ENCODE peak calls at places on chromosomes 3 and 15, in six cellular contexts. A is fibroblast of pulmonary artery, H is sigmoid colon, Y is brain microvascular endothelial cell, Q is aorta, V is fibroblast of mammary gland. D is an unnamed sample.

GRCh38 chr3:38782148-38782547 is 33.9 kb downstream of the SCN10A start:
- DNase-seq in A (no peak), H (no peak), Y (no peak), Q (no peak), V (peak), D (no peak)

GRCh38 chr3:138673641-138674040 is 65.1 kb downstream of the FAIM start:
- DNase-seq in A (peak), H (no peak), Y (peak), Q (no peak), V (peak), D (no peak)

GRCh38 chr3:30908466-30909037 is 14.1 kb upstream of the GADL1 start:
- DNase-seq in A (no peak), H (no peak), Y (no peak), Q (no peak), V (no peak), D (no peak)

GRCh38 chr3:13872451-13872850 is 7.4 kb downstream of the WNT7A start:
- DNase-seq in A (no peak), H (peak), Y (no peak), Q (no peak), V (no peak), D (no peak)

GRCh38 chr3:35664460-35664919 is 25.2 kb downstream of the ARPP21 start:
- DNase-seq in A (peak), H (peak), Y (peak), Q (peak), V (peak), D (no peak)

GRCh38 chr3:108862865-108863798 is 40.5 kb downstream of the TRAT1 start:
- DNase-seq in A (peak), H (no peak), Y (peak), Q (no peak), V (peak), D (no peak)

GRCh38 chr3:68832680-68833079 is 99.7 kb downstream of the TAFA4 start:
- DNase-seq in A (no peak), H (no peak), Y (no peak), Q (no peak), V (no peak), D (no peak)

GRCh38 chr3:125050486-125051172 is 5.2 kb downstream of the HEG1 start:
- DNase-seq in A (no peak), H (no peak), Y (no peak), Q (no peak), V (no peak), D (no peak)

GRCh38 chr15:61318276-61318675 is 89.2 kb upstream of the RORA start:
- DNase-seq in A (no peak), H (no peak), Y (no peak), Q (no peak), V (no peak), D (no peak)

GRCh38 chr15:75230016-75230343 is 28.2 kb upstream of the GOLGA6C start:
- DNase-seq in A (no peak), H (no peak), Y (no peak), Q (no peak), V (no peak), D (no peak)

GRCh38 chr3:58526124-58526957 is 10.6 kb downstream of the ACOX2 start:
- DNase-seq in A (peak), H (no peak), Y (peak), Q (no peak), V (peak), D (peak)

GRCh38 chr3:134381836-134382442 is 7.7 kb upstream of the AMOTL2 start:
- DNase-seq in A (no peak), H (peak), Y (no peak), Q (peak), V (no peak), D (peak)

GRCh38 chr3:32435911-32436815 is 44.5 kb downstream of the CMTM7 start:
- DNase-seq in A (no peak), H (no peak), Y (peak), Q (no peak), V (no peak), D (no peak)

GRCh38 chr3:117322866-117323265 is 613.3 kb downstream of the TUSC7 start:
- DNase-seq in A (peak), H (no peak), Y (no peak), Q (no peak), V (peak), D (no peak)

GRCh38 chr3:149442845-149443544 is 31.5 kb upstream of the TM4SF4 start:
- DNase-seq in A (peak), H (no peak), Y (peak), Q (no peak), V (peak), D (no peak)

GRCh38 chr15:38600241-38600640 is 35.6 kb upstream of the RASGRP1 start:
- DNase-seq in A (no peak), H (no peak), Y (no peak), Q (no peak), V (no peak), D (no peak)

GRCh38 chr3:77052733-77053680 is 13.1 kb downstream of the ROBO2 start:
- DNase-seq in A (no peak), H (no peak), Y (no peak), Q (no peak), V (no peak), D (no peak)

GRCh38 chr15:48285329-48286214 is 45.7 kb upstream of the DUT start:
- DNase-seq in A (peak), H (peak), Y (peak), Q (peak), V (peak), D (peak)

GRCh38 chr3:130457681-130458080 is 59.3 kb upstream of the COL6A6 start:
- DNase-seq in A (no peak), H (no peak), Y (no peak), Q (no peak), V (no peak), D (no peak)

GRCh38 chr3:59273976-59274375 is 224.2 kb upstream of the CFAP20DC start:
- DNase-seq in A (peak), H (no peak), Y (no peak), Q (no peak), V (peak), D (no peak)

GRCh38 chr3:110314512-110315114 is 757.0 kb upstream of the NECTIN3 start:
- DNase-seq in A (peak), H (no peak), Y (peak), Q (peak), V (peak), D (peak)

GRCh38 chr3:150259526-150260145 is 148.5 kb upstream of the TSC22D2 start:
- DNase-seq in A (no peak), H (no peak), Y (no peak), Q (no peak), V (no peak), D (no peak)

GRCh38 chr15:88904257-88904807 is 8.8 kb downstream of the MFGE8 start:
- DNase-seq in A (no peak), H (peak), Y (no peak), Q (no peak), V (no peak), D (no peak)

GRCh38 chr3:52846427-52846983 is 11.7 kb upstream of the MUSTN1 start:
- DNase-seq in A (no peak), H (no peak), Y (no peak), Q (no peak), V (no peak), D (no peak)

GRCh38 chr15:57003418-57003817 is 85.0 kb downstream of the TCF12 start:
- DNase-seq in A (peak), H (no peak), Y (peak), Q (no peak), V (peak), D (no peak)

GRCh38 chr3:119810018-119810435 is 28.1 kb downstream of the NR1I2 start:
- DNase-seq in A (peak), H (no peak), Y (peak), Q (peak), V (peak), D (no peak)
- H3K4me3 ChIP-seq in A (peak), H (peak), Y (peak), Q (peak), V (peak), D (peak)

DNA sequence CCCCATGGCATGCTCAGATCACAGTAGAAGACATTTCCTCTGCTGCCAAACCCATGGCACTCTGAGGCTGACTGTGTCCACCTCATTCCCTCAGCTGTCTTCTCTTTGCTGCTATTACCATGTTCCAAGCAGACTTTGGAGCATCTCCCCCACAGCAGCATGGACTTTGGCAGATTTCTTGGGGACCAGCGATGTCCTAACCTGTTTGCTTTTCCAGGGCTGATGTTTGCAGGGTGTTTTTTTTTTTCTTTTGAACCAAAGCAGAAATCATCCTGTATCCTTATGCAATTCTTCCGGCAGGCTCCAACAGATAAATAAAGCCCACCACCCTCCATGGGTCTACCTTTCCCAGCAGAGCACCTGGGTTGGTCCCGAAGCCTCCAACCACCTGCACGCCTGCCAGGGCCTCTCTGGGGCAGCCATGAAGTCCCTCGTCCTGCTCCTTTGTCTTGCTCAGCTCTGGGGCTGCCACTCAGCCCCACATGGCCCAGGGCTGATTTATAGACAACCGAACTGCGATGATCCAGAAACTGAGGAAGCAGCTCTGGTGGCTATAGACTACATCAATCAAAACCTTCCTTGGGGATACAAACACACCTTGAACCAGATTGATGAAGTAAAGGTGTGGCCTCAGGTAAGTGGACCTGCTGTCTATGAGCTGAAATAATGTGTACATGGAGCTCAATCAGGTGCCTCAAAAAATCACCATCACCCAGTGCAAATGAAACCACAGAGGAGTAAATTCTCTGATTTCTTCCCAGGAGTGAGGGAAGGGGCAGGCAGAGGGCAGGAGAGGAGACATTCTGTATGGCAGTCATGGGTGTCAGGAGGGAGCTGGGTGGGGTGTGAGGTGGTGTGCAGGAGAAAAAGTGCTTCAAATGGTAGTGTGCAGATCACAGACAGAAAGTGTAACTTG is at the start of gene AHSG:
- DNase-seq in A (no peak), H (no peak), Y (no peak), Q (no peak), V (no peak), D (no peak)
- H3K4me3 ChIP-seq in A (no peak), H (no peak), Y (no peak), Q (no peak), V (no peak), D (no peak)

DNA sequence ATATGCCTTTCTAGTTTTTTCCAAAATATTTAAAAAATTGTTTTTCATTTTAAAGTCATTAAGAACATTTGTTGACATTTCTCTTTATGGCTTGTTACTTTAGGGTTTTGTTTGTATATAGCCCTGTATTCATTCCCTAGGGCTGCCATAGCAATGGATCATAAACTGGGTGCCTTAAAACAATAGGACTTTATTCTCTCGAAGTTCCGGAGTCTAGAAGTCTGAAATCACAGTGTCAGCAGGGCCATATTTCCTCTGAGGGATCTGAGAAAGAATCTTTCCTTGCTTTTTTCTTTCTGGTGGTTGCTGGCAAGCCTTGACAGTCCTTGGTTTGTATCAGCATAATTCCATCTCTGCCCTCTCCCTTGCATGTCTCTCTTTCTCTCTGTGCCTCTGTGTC is 63.4 kb upstream of the CADPS start:
- DNase-seq in A (no peak), H (no peak), Y (no peak), Q (no peak), V (no peak), D (no peak)
- H3K4me3 ChIP-seq in A (no peak), H (no peak), Y (no peak), Q (no peak), V (no peak), D (no peak)

DNA sequence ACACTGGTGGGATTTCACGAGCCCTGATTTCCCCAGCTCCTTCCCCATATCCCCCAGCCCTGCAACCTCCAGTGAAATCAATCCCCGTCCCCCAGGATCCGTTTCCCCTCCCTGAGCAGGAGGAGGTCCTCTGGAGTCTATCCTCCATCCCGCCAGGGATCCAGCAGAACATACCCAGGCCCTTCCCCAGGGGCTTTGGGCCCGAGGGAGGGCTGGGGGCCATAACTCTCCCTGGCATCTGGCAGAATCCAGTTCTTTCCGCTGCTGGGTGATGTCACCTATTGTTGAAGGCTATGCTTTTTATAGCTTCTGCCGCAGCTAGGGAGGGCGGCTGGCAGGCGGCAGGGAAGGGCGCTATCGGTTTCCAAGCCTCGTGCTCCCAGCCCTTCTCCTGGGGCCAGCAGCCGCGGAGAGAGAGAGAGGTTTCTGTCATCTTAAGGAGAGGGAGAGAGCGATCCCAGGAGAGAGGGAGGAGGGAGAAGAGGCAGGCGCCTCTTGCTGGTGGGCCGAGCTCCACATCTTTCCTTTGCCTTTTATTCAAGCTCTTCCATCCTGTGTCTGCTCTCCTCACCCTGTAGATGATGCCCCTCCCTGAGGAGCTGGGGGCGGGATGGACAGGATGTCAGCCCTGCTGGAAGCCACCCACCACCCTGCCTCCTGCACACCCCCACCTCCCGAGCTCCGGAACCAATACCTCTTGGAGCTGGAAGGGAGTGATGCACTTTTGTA is 120.1 kb downstream of the ANP32A start:
- DNase-seq in A (peak), H (peak), Y (peak), Q (peak), V (peak), D (no peak)
- H3K4me3 ChIP-seq in A (no peak), H (no peak), Y (peak), Q (no peak), V (no peak), D (no peak)

GRCh38 chr3:185151101-185151958 is 1.5 kb downstream of the C3orf70 start:
- DNase-seq in A (no peak), H (no peak), Y (no peak), Q (no peak), V (no peak), D (no peak)

GRCh38 chr3:185152433-185153169 is at the start of gene C3orf70:
- DNase-seq in A (peak), H (peak), Y (peak), Q (peak), V (peak), D (peak)

GRCh38 chr3:185153170-185153733 is 392 bp upstream of the C3orf70 start:
- DNase-seq in A (no peak), H (no peak), Y (peak), Q (peak), V (no peak), D (no peak)

GRCh38 chr3:185150561-185150960 is 2.3 kb downstream of the C3orf70 start:
- DNase-seq in A (no peak), H (no peak), Y (no peak), Q (no peak), V (no peak), D (no peak)

GRCh38 chr3:185151959-185152432 is 864 bp downstream of the C3orf70 start:
- DNase-seq in A (peak), H (peak), Y (no peak), Q (no peak), V (no peak), D (no peak)
- H3K4me3 ChIP-seq in A (peak), H (peak), Y (peak), Q (peak), V (no peak), D (peak)

DNA sequence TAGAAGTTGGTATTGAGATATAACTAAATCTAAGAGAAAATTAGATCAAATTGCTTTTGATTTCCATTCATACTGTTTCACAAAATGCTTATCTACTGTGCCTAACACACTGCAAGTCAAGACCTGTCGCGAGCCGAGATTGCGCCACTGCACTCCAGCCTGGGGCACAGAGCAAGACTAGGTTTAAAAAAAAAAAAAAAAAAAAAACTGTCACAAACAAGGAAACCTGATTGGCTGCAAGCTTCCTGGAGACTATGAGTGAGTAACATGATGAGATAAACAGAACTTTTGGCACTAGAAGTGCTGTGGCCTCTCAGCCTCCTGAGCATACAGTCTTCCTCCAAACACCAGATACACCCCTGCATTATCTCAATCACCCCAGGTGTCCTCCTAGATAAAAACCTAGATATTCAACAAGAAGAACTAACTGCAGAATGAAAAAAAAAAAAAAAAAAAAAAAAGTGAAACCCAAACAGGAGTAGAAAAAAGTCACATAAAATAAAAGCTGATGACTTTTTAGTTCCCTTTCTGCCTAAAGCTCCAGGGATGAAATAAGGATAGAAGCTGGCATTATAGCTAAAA is 82.6 kb downstream of the P3H2 start:
- DNase-seq in A (peak), H (peak), Y (peak), Q (no peak), V (peak), D (peak)
- H3K4me3 ChIP-seq in A (no peak), H (no peak), Y (no peak), Q (no peak), V (no peak), D (no peak)

GRCh38 chr15:64583983-64584382 is 123.6 kb downstream of the ZNF609 start:
- DNase-seq in A (no peak), H (no peak), Y (no peak), Q (no peak), V (no peak), D (no peak)
- H3K4me3 ChIP-seq in A (no peak), H (no peak), Y (no peak), Q (no peak), V (no peak), D (no peak)

GRCh38 chr3:156207802-156208685 is 87.7 kb downstream of the KCNAB1 start:
- DNase-seq in A (no peak), H (no peak), Y (no peak), Q (no peak), V (peak), D (no peak)
- H3K4me3 ChIP-seq in A (no peak), H (no peak), Y (no peak), Q (no peak), V (no peak), D (no peak)

D was measured in lung.